ENCODE peak calls at places on chromosomes 16 and 17, in seven cellular contexts. Q, R, X, Z, U, O and H are unnamed samples. For H3K27me3, the result is how much of the 10 kb centered on the place peaks cover.

GRCh38 chr17:79036609-79037008 is 12.6 kb downstream of the C1QTNF1 start:
- DNase-seq in Z (no peak), R (peak), U (no peak), X (peak), Q (peak), O (no peak), H (no peak)

GRCh38 chr17:40087049-40087794 is 13.2 kb downstream of the NR1D1 start:
- DNase-seq in Z (no peak), X (no peak), R (no peak), O (no peak), U (no peak), Q (no peak), H (no peak)

GRCh38 chr17:39597372-39598046 is 10.2 kb downstream of the NEUROD2 start:
- DNase-seq in Z (no peak), U (no peak), Q (no peak), R (no peak), O (peak), X (no peak), H (no peak)

GRCh38 chr17:63772801-63773271 is 561 bp downstream of the CCDC47 start:
- DNase-seq in X (peak), U (no peak), Z (no peak), O (peak), Q (no peak), R (peak), H (no peak)

GRCh38 chr16:4880006-4880580 is 32.8 kb downstream of the UBN1 start:
- DNase-seq in Z (no peak), R (no peak), O (no peak), X (no peak), Q (peak), U (no peak), H (no peak)

GRCh38 chr17:78993981-78994671 is 14.4 kb upstream of the LGALS3BP start:
- DNase-seq in O (peak), Z (peak), X (no peak), U (no peak), Q (peak), R (no peak), H (no peak)

GRCh38 chr16:57624806-57625500 is 3.5 kb upstream of the ADGRG1 start:
- DNase-seq in Z (no peak), U (no peak), Q (no peak), R (no peak), X (peak), O (no peak), H (no peak)

GRCh38 chr16:84247844-84248243 is 8.0 kb upstream of the KCNG4 start:
- DNase-seq in Z (no peak), R (peak), U (no peak), X (no peak), O (no peak), Q (no peak), H (no peak)

GRCh38 chr17:8382880-8383142 is 182 bp downstream of the RPL26 start:
- DNase-seq in Q (no peak), Z (no peak), O (no peak), R (no peak), X (no peak), U (no peak), H (no peak)

GRCh38 chr17:79620207-79621038 is 9.6 kb upstream of the RBFOX3 start:
- DNase-seq in X (no peak), U (no peak), O (peak), Z (no peak), R (no peak), Q (peak), H (no peak)

GRCh38 chr16:13436641-13437423 is 483.1 kb upstream of the ERCC4 start:
- DNase-seq in U (no peak), Z (no peak), O (no peak), X (no peak), Q (no peak), R (peak), H (peak)

GRCh38 chr17:77733576-77734296 is 224.8 kb upstream of the TNRC6C start:
- DNase-seq in R (no peak), Q (peak), O (no peak), X (no peak), Z (no peak), U (no peak), H (no peak)

GRCh38 chr17:40074871-40075215 is 12.1 kb downstream of the THRA start:
- DNase-seq in O (no peak), Z (no peak), U (no peak), Q (no peak), X (peak), R (no peak), H (no peak)

GRCh38 chr16:4053663-4054479 is 62.4 kb downstream of the ADCY9 start:
- DNase-seq in X (peak), Z (no peak), R (peak), Q (peak), U (no peak), O (no peak), H (no peak)

GRCh38 chr17:12973496-12974318 is 44.1 kb downstream of the ELAC2 start:
- DNase-seq in U (no peak), Z (no peak), O (no peak), X (peak), Q (no peak), R (no peak), H (no peak)

GRCh38 chr17:7777017-7777416 is 57.0 kb upstream of the KDM6B start:
- DNase-seq in Q (no peak), R (no peak), X (no peak), Z (no peak), O (no peak), U (no peak), H (no peak)

GRCh38 chr16:12639044-12639443 is 164.6 kb downstream of the CPPED1 start:
- DNase-seq in O (no peak), Q (no peak), R (no peak), X (no peak), Z (no peak), U (no peak), H (no peak)

GRCh38 chr17:78476973-78477372 is 98.5 kb downstream of the PGS1 start:
- DNase-seq in X (no peak), Q (no peak), O (no peak), Z (no peak), U (no peak), R (peak), H (no peak)

GRCh38 chr17:15348030-15348429 is 6.6 kb upstream of the TEKT3 start:
- DNase-seq in Z (no peak), Q (no peak), X (no peak), U (no peak), R (peak), O (no peak), H (no peak)

GRCh38 chr17:80822700-80823410 is 168.8 kb upstream of the CHMP6 start:
- DNase-seq in Q (peak), O (no peak), X (no peak), R (no peak), U (no peak), Z (peak), H (no peak)

GRCh38 chr17:8156174-8156992 is 4.2 kb upstream of the PER1 start:
- DNase-seq in Q (peak), O (peak), R (peak), Z (peak), U (peak), X (peak), H (peak)

GRCh38 chr17:73103661-73104335 is 11.3 kb upstream of the SLC39A11 start:
- DNase-seq in Z (no peak), R (no peak), Q (no peak), O (no peak), U (no peak), X (no peak), H (no peak)

GRCh38 chr17:19787733-19788357 is 39.7 kb upstream of the ALDH3A1 start:
- DNase-seq in Q (no peak), X (peak), U (no peak), O (no peak), Z (no peak), R (no peak), H (no peak)

GRCh38 chr17:56121661-56122060 is 31.6 kb upstream of the ANKFN1 start:
- DNase-seq in U (no peak), R (peak), Q (no peak), Z (no peak), O (no peak), X (no peak), H (no peak)

GRCh38 chr17:56114469-56114868 is 38.8 kb upstream of the ANKFN1 start:
- DNase-seq in Q (no peak), O (no peak), X (no peak), R (no peak), Z (no peak), U (no peak), H (no peak)

DNA sequence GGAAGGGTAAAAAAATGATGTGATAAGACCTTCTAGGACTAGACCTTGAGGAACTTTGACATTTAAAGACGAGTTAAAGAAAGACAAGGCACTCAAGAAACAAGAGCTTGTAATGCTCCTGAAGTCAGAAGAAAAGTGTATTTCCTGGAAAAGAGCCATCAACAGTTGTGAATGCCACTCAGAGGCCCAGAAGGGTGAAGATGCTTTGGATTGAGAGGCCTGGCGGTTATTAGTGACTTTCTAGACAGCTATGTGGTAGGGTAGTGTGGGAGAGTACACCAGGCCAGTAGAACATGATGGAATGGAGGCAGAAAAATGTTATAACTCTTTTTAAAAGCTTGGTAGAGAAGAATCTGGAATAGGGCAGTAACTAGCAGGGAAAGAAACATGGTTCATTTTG is 34.1 kb upstream of the ANKFN1 start:
- DNase-seq in X (no peak), Z (no peak), U (no peak), R (no peak), O (no peak), Q (no peak), H (no peak)
- H3K4me3 ChIP-seq in X (no peak), Z (no peak), U (no peak), R (no peak), O (no peak), Q (no peak), H (no peak)

GRCh38 chr16:1042076-1042744 is 30.3 kb upstream of the SSTR5 start:
- DNase-seq in X (no peak), O (no peak), Q (no peak), Z (no peak), U (no peak), R (no peak), H (no peak)
- H3K27me3 ChIP-seq in X (under half), O (half or more), Q (under half), Z (half or more), U (under half), R (under half), H (under half)

GRCh38 chr17:67016039-67016762 is 28.2 kb upstream of the CACNG1 start:
- DNase-seq in Z (no peak), O (no peak), Q (no peak), R (no peak), X (no peak), U (no peak), H (no peak)
- TF ChIP-seq CTCF in Z (no peak), O (no peak), Q (no peak), R (peak), X (no peak), U (no peak), H (no peak)

GRCh38 chr16:1378804-1379053 is 27.0 kb downstream of the GNPTG start:
- DNase-seq in Z (no peak), O (no peak), X (no peak), Q (no peak), R (no peak), U (no peak), H (no peak)
- H3K4me3 ChIP-seq in Z (peak), O (peak), X (peak), Q (peak), R (peak), U (peak), H (peak)

DNA sequence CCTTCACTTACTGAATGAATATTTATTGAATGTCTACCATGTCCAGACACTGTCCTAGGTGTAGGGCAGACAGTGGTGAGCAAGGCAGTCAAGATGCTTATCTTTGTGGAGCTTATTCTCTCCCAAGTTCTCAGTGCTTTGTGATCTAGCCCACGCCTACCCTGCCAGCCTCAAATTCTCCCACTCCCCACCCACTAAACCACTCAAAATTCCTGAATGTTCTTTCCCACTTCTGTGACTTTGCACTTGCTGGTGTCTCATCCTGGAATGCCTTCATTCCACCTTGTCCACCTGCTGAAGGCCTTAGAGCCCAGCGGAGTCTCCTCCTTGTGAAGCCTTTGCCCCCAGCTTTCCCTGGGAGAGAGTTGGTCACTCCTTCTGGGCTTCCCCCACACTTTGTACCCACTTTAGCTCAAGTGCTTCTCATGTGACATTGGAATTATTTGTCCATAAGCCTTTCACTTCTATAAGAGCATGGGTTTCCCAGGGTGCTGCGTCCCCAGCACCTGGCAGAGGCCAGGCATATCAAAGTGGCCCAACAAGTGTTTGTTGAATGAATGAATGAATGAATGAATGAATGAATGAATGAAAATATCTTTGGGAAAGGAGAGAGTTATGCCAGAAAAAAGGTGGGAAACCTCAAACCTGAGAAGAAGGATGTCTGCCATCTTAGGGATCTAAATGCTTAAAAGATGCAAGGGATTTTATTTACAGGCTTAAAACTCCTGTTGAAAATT is 23.0 kb downstream of the CCDC182 start:
- DNase-seq in O (no peak), R (no peak), X (no peak), Z (no peak), Q (peak), U (no peak), H (no peak)
- H3K27me3 ChIP-seq in O (under half), R (half or more), X (under half), Z (under half), Q (under half), U (under half), H (under half)

GRCh38 chr17:18041776-18042175 is 2.6 kb downstream of the GID4 start:
- DNase-seq in Q (no peak), X (peak), Z (no peak), U (no peak), R (peak), O (no peak), H (no peak)

GRCh38 chr17:18038861-18039534 is at the start of the genes ATPAF2 and GID4:
- DNase-seq in Q (peak), Z (peak), R (peak), U (peak), X (peak), O (peak), H (peak)

GRCh38 chr17:18040287-18040858 is 1.2 kb downstream of the GID4 start:
- DNase-seq in O (no peak), Z (no peak), U (no peak), Q (no peak), X (no peak), R (no peak), H (no peak)

GRCh38 chr17:18038149-18038850 is 668 bp downstream of the ATPAF2 start:
- DNase-seq in R (no peak), Q (no peak), Z (no peak), U (no peak), O (no peak), X (no peak), H (peak)

GRCh38 chr17:18039535-18040286 is 503 bp downstream of the GID4 start:
- DNase-seq in Q (no peak), O (peak), R (peak), X (peak), Z (no peak), U (no peak), H (no peak)
- TF ChIP-seq CTCF in Q (no peak), O (no peak), R (no peak), X (no peak), Z (no peak), U (no peak), H (peak)